ENCODE peak calls at places on chromosome 16, in seven cellular contexts. L is EL, T is NCI-H2171 treated with DMSO at 0.1 percent for 48 hours, H is NCI-H1105 treated with DMSO at 0.1 percent for 48 hours, Q is mucosa of descending colon, C is NCI-H1092, N is fibroblast of lung. X is an unnamed sample.

GRCh38 chr16:8989099-8989878 is 25.6 kb upstream of the USP7 start:
- DNase-seq in L (no peak), T (no peak), H (no peak), Q (peak; percentile 87), C (no peak), N (no peak), X (no peak)

GRCh38 chr16:85634747-85635544 is 21.8 kb downstream of the GSE1 start:
- DNase-seq in L (no peak), T (no peak), H (no peak), Q (no peak), C (no peak), N (no peak), X (peak; percentile 18)

GRCh38 chr16:80806957-80807356 is 2.6 kb upstream of the CDYL2 start:
- DNase-seq in L (peak; percentile 73), T (no peak), H (no peak), Q (no peak), C (no peak), N (peak; percentile 81), X (no peak)

GRCh38 chr16:82523786-82524185 is 103.0 kb upstream of the CDH13 start:
- DNase-seq in L (no peak), T (no peak), H (no peak), Q (no peak), C (no peak), N (peak; percentile 48), X (no peak)

GRCh38 chr16:8905168-8905762 is 23.1 kb downstream of the LITAFD start:
- DNase-seq in L (no peak), T (peak; percentile 57), H (no peak), Q (no peak), C (no peak), N (peak; percentile 33), X (peak; percentile 48)

GRCh38 chr16:2474877-2475412 is at the start of gene TBC1D24:
- DNase-seq in L (peak; percentile 81), T (peak; percentile 77), H (peak; percentile 49), Q (peak; percentile 87), C (peak; percentile 77), N (peak; percentile 62), X (peak; percentile 17)

GRCh38 chr16:28218109-28218508 is 6.3 kb upstream of the XPO6 start:
- DNase-seq in L (peak; percentile 65), T (no peak), H (no peak), Q (peak; percentile 51), C (no peak), N (peak; percentile 20), X (no peak)

GRCh38 chr16:90019543-90020259 is 445 bp upstream of the DBNDD1 start:
- DNase-seq in L (peak; percentile 72), T (peak; percentile 74), H (peak; percentile 37), Q (peak; percentile 50), C (peak; percentile 68), N (peak; percentile 86), X (peak; percentile 34)

GRCh38 chr16:59604331-59604730 is 870.2 kb upstream of the GOT2 start:
- DNase-seq in L (peak; percentile 71), T (no peak), H (no peak), Q (no peak), C (no peak), N (no peak), X (no peak)

GRCh38 chr16:66236301-66236700 is 130.2 kb upstream of the CDH5 start:
- DNase-seq in L (no peak), T (no peak), H (no peak), Q (no peak), C (no peak), N (no peak), X (no peak)

GRCh38 chr16:86256995-86257394 is 253.3 kb upstream of the FOXF1 start:
- DNase-seq in L (no peak), T (no peak), H (no peak), Q (no peak), C (no peak), N (no peak), X (no peak)

GRCh38 chr16:2749476-2749875 is 3.0 kb upstream of the SRRM2 start:
- DNase-seq in L (no peak), T (no peak), H (no peak), Q (no peak), C (no peak), N (no peak), X (no peak)

GRCh38 chr16:89958068-89958467 is 9.5 kb downstream of the DEF8 start:
- DNase-seq in L (peak; percentile 31), T (no peak), H (no peak), Q (peak; percentile 28), C (no peak), N (peak; percentile 15), X (no peak)

GRCh38 chr16:57341441-57342303 is 16.9 kb upstream of the CCL22 start:
- DNase-seq in L (peak; percentile 78), T (no peak), H (no peak), Q (peak; percentile 88), C (no peak), N (peak; percentile 96), X (no peak)

GRCh38 chr16:86965840-86966239 is 351.4 kb downstream of the C16orf95 start:
- DNase-seq in L (no peak), T (no peak), H (no peak), Q (no peak), C (no peak), N (no peak), X (no peak)

GRCh38 chr16:11697319-11697718 is 29.1 kb downstream of the SNN start:
- DNase-seq in L (no peak), T (no peak), H (no peak), Q (no peak), C (no peak), N (no peak), X (peak; percentile 40)

GRCh38 chr16:23874613-23875294 is 39.0 kb downstream of the PRKCB start:
- DNase-seq in L (no peak), T (no peak), H (no peak), Q (no peak), C (no peak), N (peak; percentile 3), X (no peak)

GRCh38 chr16:54511181-54511731 is 224.7 kb upstream of the IRX3 start:
- DNase-seq in L (peak; percentile 23), T (no peak), H (no peak), Q (no peak), C (no peak), N (peak; percentile 85), X (no peak)

X was measured in NCI-H1694 treated with DMSO at 0.1 percent for 48 hours.